ENCODE peak calls at places on chromosomes 6 and 20, in four cellular contexts. G is HepG2, N is H1, E is K562. A is an unnamed sample.

GRCh38 chr20:63639093-63639860 is 12.4 kb upstream of the GMEB2 start:
- DNase-seq in G (no peak), E (no peak), N (no peak), A (no peak)

GRCh38 chr6:167652042-167652700 is 174.5 kb upstream of the AFDN start:
- DNase-seq in N (no peak), E (no peak), G (no peak), A (no peak)

GRCh38 chr20:10172998-10173655 is 45.5 kb upstream of the SNAP25 start:
- DNase-seq in N (no peak), E (no peak), G (no peak), A (no peak)

GRCh38 chr6:77607004-77607403 is 45.8 kb upstream of the MEI4 start:
- DNase-seq in G (no peak), N (no peak), E (no peak), A (no peak)

GRCh38 chr20:49344975-49345374 is 67.1 kb upstream of the ZNFX1 start:
- DNase-seq in N (no peak), G (no peak), E (no peak), A (peak; percentile 63)

GRCh38 chr20:58855506-58856314 is 3.2 kb downstream of the GNAS start:
- DNase-seq in G (no peak), N (no peak), E (no peak), A (no peak)

GRCh38 chr6:103122766-103123601 is 1729.5 kb downstream of the GRIK2 start:
- DNase-seq in E (peak; percentile 4), N (peak; percentile 56), G (peak; percentile 44), A (peak; percentile 1)

GRCh38 chr6:114541794-114542193 is 199.0 kb upstream of the HS3ST5 start:
- DNase-seq in E (no peak), G (no peak), N (no peak), A (no peak)

GRCh38 chr6:56752009-56752408 is 109.3 kb upstream of the DST start:
- DNase-seq in N (no peak), G (no peak), E (no peak), A (no peak)

GRCh38 chr6:154690857-154691256 is 42.4 kb upstream of the SCAF8 start:
- DNase-seq in E (no peak), G (no peak), N (no peak), A (no peak)

GRCh38 chr6:154686162-154686561 is 47.1 kb upstream of the SCAF8 start:
- DNase-seq in E (no peak), N (no peak), G (no peak), A (no peak)

GRCh38 chr6:154683756-154684523 is 49.3 kb upstream of the SCAF8 start:
- DNase-seq in G (no peak), E (no peak), N (no peak), A (peak; percentile 78)

GRCh38 chr6:154689654-154690053 is 43.6 kb upstream of the SCAF8 start:
- DNase-seq in G (no peak), N (no peak), E (no peak), A (no peak)
- TF ChIP-seq JUN in G (no peak), N (no peak), E (no peak), A (no peak)

GRCh38 chr20:14761903-14762302 is 424.5 kb upstream of the FLRT3 start:
- DNase-seq in G (no peak), N (no peak), E (no peak), A (no peak)
- H3K9ac ChIP-seq in G (no peak overlapping the region), N (no peak overlapping the region), E (no peak overlapping the region), A (no peak overlapping the region)

GRCh38 chr6:37083243-37084138 is 78.0 kb downstream of the FGD2 start:
- DNase-seq in N (no peak), E (peak; percentile 92), G (peak; percentile 96), A (peak; percentile 16)
- H3K4me2 ChIP-seq in N (no peak overlapping the region), E (peak overlapping the region; percentile 61), G (peak overlapping the region; percentile 80), A (no peak overlapping the region)

GRCh38 chr20:53945478-53945877 is 124.9 kb downstream of the BCAS1 start:
- DNase-seq in N (no peak), G (no peak), E (no peak), A (no peak)

GRCh38 chr20:53942121-53942816 is 128.1 kb downstream of the BCAS1 start:
- DNase-seq in G (no peak), N (no peak), E (no peak), A (peak; percentile 28)

GRCh38 chr20:53942973-53943372 is 127.4 kb downstream of the BCAS1 start:
- DNase-seq in E (no peak), N (no peak), G (peak; percentile 62), A (no peak)

GRCh38 chr20:53944796-53945195 is 125.6 kb downstream of the BCAS1 start:
- DNase-seq in E (no peak), G (no peak), N (no peak), A (no peak)

DNA sequence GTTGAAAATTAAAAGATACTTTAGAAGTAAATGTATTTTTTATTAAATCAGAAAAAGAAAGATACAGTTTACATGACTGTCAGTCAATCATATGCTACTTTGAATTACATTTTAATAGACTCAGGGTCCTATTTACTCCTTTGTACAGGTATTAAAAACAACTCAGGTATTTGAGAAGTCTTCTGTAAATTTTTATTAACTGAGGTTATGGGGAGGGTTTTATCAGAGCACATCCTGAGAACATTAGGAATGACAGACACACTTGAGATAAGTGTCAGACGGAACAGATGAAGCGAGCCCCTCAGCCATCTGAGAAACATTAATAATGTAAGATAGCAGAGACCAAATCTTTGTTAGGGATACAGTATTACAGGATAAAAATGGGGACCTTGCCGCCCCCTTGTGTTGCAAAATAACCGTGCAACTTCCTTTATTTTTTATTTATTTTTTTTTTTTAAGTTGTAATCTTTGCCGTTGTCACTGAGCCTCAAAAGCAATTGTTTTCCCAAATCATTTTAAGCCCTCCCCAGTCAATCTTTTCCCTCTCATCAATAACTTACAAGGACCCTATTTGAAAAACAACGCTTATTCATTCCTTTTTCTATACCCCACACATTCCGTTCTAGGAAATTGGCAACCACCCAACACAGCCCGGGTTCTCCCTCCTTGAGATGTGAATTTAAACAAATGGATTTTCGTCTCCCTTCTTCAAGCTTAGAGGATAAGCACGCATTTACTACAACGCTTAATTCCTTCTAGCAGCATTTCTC is 126.7 kb downstream of the BCAS1 start:
- DNase-seq in G (peak; percentile 34), E (peak; percentile 51), N (no peak), A (peak; percentile 64)
- TF ChIP-seq JUN in G (no peak), E (no peak), N (no peak), A (no peak)

GRCh38 chr20:32481311-32482103 is 103.6 kb downstream of the NOL4L start:
- DNase-seq in N (no peak), E (no peak), G (no peak), A (peak; percentile 32)
- H3K9ac ChIP-seq in N (no peak overlapping the region), E (peak overlapping the region; percentile 29), G (peak overlapping the region; percentile 79), A (peak overlapping the region; percentile 84)

DNA sequence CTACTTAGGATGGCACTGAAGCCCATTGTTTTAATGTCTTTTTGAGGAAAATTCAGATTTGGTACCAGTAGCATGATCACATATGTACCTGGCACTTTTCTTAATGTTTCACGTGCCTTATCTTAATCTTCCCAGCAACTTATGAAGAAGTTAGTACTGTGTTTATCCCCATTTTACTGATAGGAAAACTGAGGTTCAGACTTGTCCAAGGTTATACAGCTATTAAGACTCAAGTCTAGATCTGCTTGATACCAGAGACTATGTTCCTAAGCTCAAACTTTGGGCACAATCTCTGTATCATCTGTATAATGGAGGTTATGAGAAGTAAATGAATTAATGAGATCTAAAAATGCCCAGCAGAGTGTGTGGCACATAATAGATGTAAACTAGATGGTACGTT is 179.7 kb upstream of the SUPT3H start:
- DNase-seq in N (no peak), G (no peak), E (no peak), A (no peak)
- H3K4me2 ChIP-seq in N (no peak overlapping the region), G (no peak overlapping the region), E (no peak overlapping the region), A (no peak overlapping the region)

GRCh38 chr20:46270977-46271744 is 37.1 kb downstream of the CDH22 start:
- DNase-seq in G (no peak), E (no peak), N (no peak), A (no peak)
- TF ChIP-seq JUN in G (no peak), E (no peak), N (no peak), A (no peak)

GRCh38 chr6:15691250-15691869 is 28.5 kb upstream of the DTNBP1 start:
- DNase-seq in N (peak; percentile 79), E (peak; percentile 91), G (peak; percentile 81), A (peak; percentile 86)
- H3K9ac ChIP-seq in N (no peak overlapping the region), E (no peak overlapping the region), G (no peak overlapping the region), A (no peak overlapping the region)

DNA sequence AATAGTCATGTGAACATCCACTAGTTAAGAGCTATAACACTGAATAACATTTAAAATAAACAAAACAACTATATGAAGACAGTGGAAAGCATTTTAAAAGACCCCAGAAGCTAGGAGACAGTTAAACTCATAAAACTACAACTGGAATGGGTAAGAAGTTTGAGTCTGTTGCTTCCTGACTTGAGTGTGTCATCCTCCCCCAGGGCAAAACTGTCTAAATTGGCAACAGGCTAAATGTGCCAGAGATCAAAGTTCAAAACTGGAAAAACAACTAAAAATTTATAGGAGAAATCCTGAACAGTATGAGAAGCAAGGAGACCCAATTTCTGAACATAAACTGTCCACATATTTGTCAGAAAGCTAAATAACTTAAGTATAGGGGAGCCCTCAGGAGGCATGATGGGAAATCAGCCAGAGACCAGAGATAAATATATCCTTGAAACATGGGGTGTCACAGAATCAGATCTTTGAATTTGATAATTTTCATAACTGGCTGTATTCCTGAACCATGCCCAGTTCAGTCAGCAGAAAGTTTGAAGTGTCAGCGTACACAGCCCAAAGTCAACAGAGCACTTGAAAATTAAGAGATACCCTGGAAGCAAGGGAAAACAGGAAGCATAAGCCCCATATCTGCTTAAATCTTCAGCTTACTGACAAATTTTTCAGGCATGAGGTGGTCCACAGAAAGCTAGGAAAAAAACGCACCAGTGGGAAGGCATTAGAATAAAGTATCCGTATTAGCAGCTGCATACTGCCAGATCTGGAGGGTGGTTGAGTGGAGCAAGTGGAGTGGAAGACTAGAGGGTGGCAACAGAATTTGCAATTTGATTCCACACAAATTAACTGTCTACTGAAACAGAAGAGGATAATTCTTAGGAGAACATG is 516.1 kb upstream of the MAN1A1 start:
- DNase-seq in N (no peak), E (no peak), G (no peak), A (no peak)
- H3K4me2 ChIP-seq in N (no peak overlapping the region), E (no peak overlapping the region), G (no peak overlapping the region), A (no peak overlapping the region)

GRCh38 chr6:34723203-34723602 is 26.6 kb upstream of the ILRUN start:
- DNase-seq in G (peak; percentile 55), E (no peak), N (no peak), A (no peak)
- TF ChIP-seq JUN in G (no peak), E (no peak), N (no peak), A (no peak)

A was measured in endothelial cell of umbilical vein.